ENCODE peak calls at places on chromosomes 13 and 19, in four cellular contexts. U, Y, V and I are unnamed samples.

GRCh38 chr19:16193466-16193865 is 4.2 kb upstream of the AP1M1 start:
- DNase-seq in U (no peak), V (no peak), Y (no peak), I (no peak)

GRCh38 chr19:48553676-48554384 is 1.9 kb downstream of the SULT2B1 start:
- DNase-seq in Y (peak), V (peak), U (peak), I (no peak)

GRCh38 chr19:32822916-32823746 is 46.4 kb downstream of the SLC7A9 start:
- DNase-seq in V (no peak), U (no peak), Y (no peak), I (no peak)

GRCh38 chr13:29480893-29481525 is 114.5 kb downstream of the SLC7A1 start:
- DNase-seq in V (no peak), U (no peak), Y (no peak), I (no peak)

GRCh38 chr13:73065665-73066350 is 7.0 kb downstream of the KLF5 start:
- DNase-seq in V (peak), U (peak), Y (no peak), I (no peak)

GRCh38 chr13:60467098-60467497 is 70.1 kb downstream of the TDRD3 start:
- DNase-seq in V (no peak), U (no peak), Y (no peak), I (no peak)

GRCh38 chr13:41827507-41828213 is 133.2 kb downstream of the VWA8 start:
- DNase-seq in Y (no peak), V (peak), U (peak), I (peak)

GRCh38 chr13:27014406-27015359 is 156.9 kb downstream of the USP12 start:
- DNase-seq in Y (no peak), V (no peak), U (no peak), I (no peak)

GRCh38 chr13:24734951-24735350 is 29.0 kb upstream of the RNF17 start:
- DNase-seq in U (no peak), Y (no peak), V (no peak), I (no peak)

GRCh38 chr13:79108914-79109643 is 297.0 kb downstream of the RBM26 start:
- DNase-seq in U (no peak), V (no peak), Y (no peak), I (no peak)

GRCh38 chr19:16591803-16592556 is 19.8 kb upstream of the SLC35E1 start:
- DNase-seq in V (peak), Y (no peak), U (no peak), I (no peak)

GRCh38 chr13:73465629-73465974 is 406.8 kb downstream of the KLF5 start:
- DNase-seq in Y (no peak), V (peak), U (peak), I (peak)

GRCh38 chr19:510606-511100 is 3.4 kb downstream of the TPGS1 start:
- DNase-seq in Y (peak), U (peak), V (peak), I (peak)

GRCh38 chr13:40640202-40640601 is 26.2 kb downstream of the FOXO1 start:
- DNase-seq in U (no peak), Y (no peak), V (no peak), I (no peak)

GRCh38 chr19:33745297-33745696 is 51.4 kb upstream of the KCTD15 start:
- DNase-seq in U (no peak), Y (no peak), V (no peak), I (no peak)

DNA sequence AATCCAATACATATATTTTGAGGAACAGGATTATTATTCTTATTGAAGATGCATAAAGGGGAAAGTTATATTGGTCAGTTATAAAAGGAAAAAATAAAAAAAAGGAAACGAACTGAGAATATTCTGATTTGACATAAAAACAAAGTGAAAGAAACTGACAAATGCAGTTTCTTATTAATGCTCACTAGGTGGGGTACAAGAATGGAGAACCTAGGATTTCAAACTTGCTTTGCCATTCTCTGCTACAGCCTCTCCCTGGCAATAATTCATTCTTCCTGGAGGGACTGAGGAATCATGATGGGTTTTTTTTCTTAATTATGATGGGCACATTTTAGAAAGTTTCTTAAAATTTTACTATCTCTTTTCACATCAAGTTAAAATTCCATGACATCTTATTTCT is 154.9 kb downstream of the PCDH9 start:
- DNase-seq in Y (no peak), U (no peak), V (peak), I (no peak)
- TF ChIP-seq EZH2phosphoT487 in Y (no peak), U (no peak), V (no peak), I (no peak)

GRCh38 chr19:50329146-50329925 is at the start of gene KCNC3:
- DNase-seq in U (peak), Y (peak), V (peak), I (peak)
- TF ChIP-seq EZH2 in U (no peak), Y (no peak), V (no peak), I (no peak)

GRCh38 chr13:112740502-112741131 is 50.8 kb downstream of the ATP11A start:
- DNase-seq in V (no peak), Y (no peak), U (peak), I (no peak)
- TF ChIP-seq EZH2phosphoT487 in V (no peak), Y (no peak), U (no peak), I (no peak)

GRCh38 chr19:50820086-50820485 is 3.5 kb downstream of the KLK1 start:
- DNase-seq in U (no peak), V (no peak), Y (no peak), I (no peak)
- TF ChIP-seq EZH2 in U (no peak), V (no peak), Y (peak), I (no peak)

GRCh38 chr19:3476830-3477229 is 3.5 kb downstream of the SMIM24 start:
- DNase-seq in V (no peak), U (no peak), Y (no peak), I (no peak)

GRCh38 chr19:3479177-3479818 is 1.0 kb downstream of the SMIM24 start:
- DNase-seq in Y (peak), V (peak), U (peak), I (peak)

GRCh38 chr19:3477506-3477905 is 2.8 kb downstream of the SMIM24 start:
- DNase-seq in Y (no peak), V (no peak), U (no peak), I (no peak)

GRCh38 chr19:3479819-3480215 is 508 bp downstream of the SMIM24 start:
- DNase-seq in U (peak), Y (no peak), V (no peak), I (no peak)

DNA sequence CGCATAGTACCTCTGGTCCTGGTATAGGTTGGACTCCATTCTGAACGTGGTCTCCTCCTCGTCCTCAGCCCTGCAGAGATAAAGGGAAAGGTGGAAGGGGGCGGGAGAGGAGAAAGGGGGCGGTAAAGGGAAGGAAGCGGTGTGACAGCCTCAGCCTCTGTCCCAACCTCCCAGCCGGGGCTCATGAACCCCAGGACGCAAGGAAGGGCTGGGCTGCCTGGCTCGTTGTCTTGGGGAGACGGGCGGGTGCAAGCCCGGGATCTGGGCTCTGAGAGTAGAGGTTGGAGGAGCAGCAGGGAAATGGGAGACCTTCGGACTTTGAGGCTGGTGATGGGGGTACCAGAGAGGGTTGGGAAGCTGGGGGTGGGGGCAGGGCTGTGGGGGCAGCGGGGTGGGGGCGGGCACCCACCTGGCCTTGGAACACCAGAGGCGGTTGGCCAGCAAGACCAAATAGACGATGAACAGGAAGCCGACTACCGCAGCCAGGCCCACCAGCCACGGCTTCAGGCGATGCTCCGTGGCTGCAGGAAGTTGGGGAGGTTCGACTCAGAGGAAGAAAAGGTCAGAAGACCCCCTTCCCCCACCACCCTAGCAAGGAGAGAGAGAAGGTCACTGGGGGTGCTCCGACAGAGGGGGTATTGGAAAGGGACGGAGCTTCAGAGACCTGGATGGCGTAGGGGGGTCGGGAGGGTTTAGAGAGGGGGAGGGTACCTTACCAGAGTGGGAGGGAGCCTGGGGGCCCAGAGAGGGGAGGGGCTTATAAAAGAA is 1.7 kb downstream of the SMIM24 start:
- DNase-seq in U (no peak), V (no peak), Y (no peak), I (no peak)
- TF ChIP-seq EZH2phosphoT487 in U (no peak), V (no peak), Y (no peak), I (no peak)

GRCh38 chr19:41936416-41936850 is 8.2 kb upstream of the ERFL start:
- DNase-seq in Y (no peak), U (no peak), V (peak), I (no peak)

GRCh38 chr19:41934849-41935374 is 6.7 kb upstream of the ERFL start:
- DNase-seq in U (peak), Y (peak), V (peak), I (peak)

GRCh38 chr19:41937525-41937924 is 9.3 kb upstream of the ERFL start:
- DNase-seq in V (no peak), U (no peak), Y (no peak), I (no peak)

GRCh38 chr19:41936961-41937360 is 8.7 kb upstream of the ERFL start:
- DNase-seq in U (no peak), Y (no peak), V (no peak), I (no peak)

GRCh38 chr19:41935781-41936415 is 7.6 kb upstream of the ERFL start:
- DNase-seq in V (no peak), Y (no peak), U (no peak), I (no peak)
- TF ChIP-seq EZH2 in V (no peak), Y (no peak), U (no peak), I (no peak)

DNA sequence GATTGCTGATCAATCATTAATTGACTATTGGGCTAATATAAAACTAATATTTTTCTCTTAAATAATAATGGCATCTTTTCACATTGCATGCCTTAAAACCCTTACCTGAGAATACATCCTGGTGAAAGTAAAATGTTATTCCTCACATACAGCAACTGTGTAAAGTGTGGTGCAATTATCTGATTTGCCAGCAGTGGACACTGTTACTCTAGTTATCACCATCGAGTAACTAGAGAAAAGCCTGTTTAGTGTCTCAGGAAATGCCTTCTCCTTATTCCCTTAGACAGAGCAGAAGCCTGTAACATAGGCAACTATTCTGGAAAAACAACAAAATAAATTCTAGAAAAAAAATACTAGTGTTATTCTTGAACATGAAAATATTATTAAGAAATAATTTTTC is 459.8 kb downstream of the FGF14 start:
- DNase-seq in V (peak), U (peak), Y (peak), I (no peak)
- TF ChIP-seq EZH2phosphoT487 in V (no peak), U (no peak), Y (no peak), I (no peak)